ENCODE peak calls at places on chromosomes 2 and 18, in five cellular contexts. R is astrocyte of the cerebellum, L is cardiac fibroblast, T is A549, D is ovary. U is an unnamed sample.

GRCh38 chr2:98503481-98504096 is 58.9 kb downstream of the INPP4A start:
- DNase-seq in R (no peak), L (no peak), T (no peak), D (no peak), U (no peak)

GRCh38 chr18:71809711-71810110 is 734.4 kb downstream of the CBLN2 start:
- DNase-seq in R (no peak), L (no peak), T (no peak), D (no peak), U (no peak)

GRCh38 chr2:73217160-73217559 is 3.1 kb downstream of the SMYD5 start:
- DNase-seq in R (no peak), L (no peak), T (no peak), D (no peak), U (no peak)

GRCh38 chr2:119233326-119234020 is 9.8 kb downstream of the STEAP3 start:
- DNase-seq in R (no peak), L (peak; percentile 73), T (no peak), D (no peak), U (no peak)

GRCh38 chr2:9336209-9336533 is 87.2 kb downstream of the ITGB1BP1 start:
- DNase-seq in R (no peak), L (peak; percentile 40), T (no peak), D (no peak), U (no peak)

GRCh38 chr2:187055463-187055862 is 206.5 kb upstream of the ZSWIM2 start:
- DNase-seq in R (no peak), L (peak; percentile 37), T (no peak), D (no peak), U (no peak)

GRCh38 chr2:188412190-188412589 is 120.5 kb downstream of the GULP1 start:
- DNase-seq in R (no peak), L (no peak), T (no peak), D (no peak), U (no peak)

GRCh38 chr2:239943571-239943970 is 81.6 kb downstream of the NDUFA10 start:
- DNase-seq in R (no peak), L (no peak), T (no peak), D (no peak), U (no peak)

GRCh38 chr2:166899676-166900075 is 11.4 kb downstream of the XIRP2 start:
- DNase-seq in R (no peak), L (no peak), T (no peak), D (no peak), U (no peak)

GRCh38 chr18:32072321-32072720 is 19.4 kb upstream of the RNF138 start:
- DNase-seq in R (no peak), L (no peak), T (no peak), D (no peak), U (no peak)

GRCh38 chr18:62128157-62128556 is 58.7 kb downstream of the PIGN start:
- DNase-seq in R (peak; percentile 57), L (peak; percentile 54), T (no peak), D (no peak), U (no peak)

GRCh38 chr2:96353032-96353561 is 17.5 kb downstream of the NCAPH start:
- DNase-seq in R (peak; percentile 18), L (peak; percentile 73), T (no peak), D (no peak), U (no peak)

GRCh38 chr2:30683240-30683956 is 123.8 kb downstream of the CAPN13 start:
- DNase-seq in R (no peak), L (no peak), T (no peak), D (no peak), U (no peak)

GRCh38 chr18:8871484-8871883 is 166.1 kb downstream of the MTCL1 start:
- DNase-seq in R (no peak), L (no peak), T (no peak), D (no peak), U (no peak)

GRCh38 chr2:86518498-86518897 is 44.7 kb downstream of the CHMP3 start:
- DNase-seq in R (no peak), L (peak; percentile 30), T (peak; percentile 32), D (no peak), U (no peak)

GRCh38 chr2:171482877-171483276 is 39.4 kb upstream of the CYBRD1 start:
- DNase-seq in R (no peak), L (no peak), T (no peak), D (no peak), U (peak; percentile 50)

GRCh38 chr2:195842932-195843331 is 185.9 kb downstream of the SLC39A10 start:
- DNase-seq in R (no peak), L (no peak), T (no peak), D (no peak), U (no peak)

GRCh38 chr2:74461187-74462053 is 3.2 kb downstream of the WBP1 start:
- DNase-seq in R (no peak), L (peak; percentile 11), T (peak; percentile 47), D (no peak), U (no peak)

GRCh38 chr2:10022886-10023662 is 20.3 kb upstream of the KLF11 start:
- DNase-seq in R (no peak), L (no peak), T (no peak), D (no peak), U (no peak)

GRCh38 chr2:63858291-63858690 is 16.6 kb downstream of the UGP2 start:
- DNase-seq in R (no peak), L (no peak), T (no peak), D (no peak), U (no peak)

GRCh38 chr2:179020156-179020750 is 29.7 kb downstream of the CCDC141 start:
- DNase-seq in R (no peak), L (peak; percentile 19), T (peak; percentile 38), D (no peak), U (no peak)

GRCh38 chr18:47036298-47036874 is 965 bp upstream of the ELOA2 start:
- DNase-seq in R (no peak), L (peak; percentile 48), T (peak; percentile 29), D (no peak), U (no peak)

GRCh38 chr2:53594586-53594918 is 173.1 kb upstream of the CHAC2 start:
- DNase-seq in R (no peak), L (no peak), T (no peak), D (no peak), U (peak; percentile 4)

GRCh38 chr2:27667439-27667838 is 3.8 kb downstream of the SLC4A1AP start:
- DNase-seq in R (no peak), L (no peak), T (no peak), D (no peak), U (no peak)

GRCh38 chr18:63138469-63139340 is 180.9 kb downstream of the BCL2 start:
- DNase-seq in R (no peak), L (no peak), T (no peak), D (no peak), U (no peak)

GRCh38 chr2:105076121-105076520 is 38.3 kb downstream of the MRPS9 start:
- DNase-seq in R (no peak), L (no peak), T (no peak), D (no peak), U (no peak)

GRCh38 chr2:28391564-28392296 is 928 bp upstream of the FOSL2 start:
- DNase-seq in R (peak; percentile 74), L (peak; percentile 96), T (peak; percentile 96), D (peak; percentile 92), U (no peak)

GRCh38 chr2:50347355-50348044 is 684.4 kb downstream of the NRXN1 start:
- DNase-seq in R (no peak), L (no peak), T (no peak), D (no peak), U (no peak)

GRCh38 chr2:62569907-62570793 is 64.2 kb upstream of the TMEM17 start:
- DNase-seq in R (no peak), L (no peak), T (peak; percentile 99), D (peak; percentile 22), U (no peak)

GRCh38 chr2:37812414-37812813 is 112.7 kb upstream of the RMDN2 start:
- DNase-seq in R (no peak), L (peak; percentile 32), T (no peak), D (no peak), U (no peak)

GRCh38 chr2:98507940-98508689 is 63.5 kb downstream of the INPP4A start:
- DNase-seq in R (no peak), L (peak; percentile 47), T (no peak), D (no peak), U (no peak)

DNA sequence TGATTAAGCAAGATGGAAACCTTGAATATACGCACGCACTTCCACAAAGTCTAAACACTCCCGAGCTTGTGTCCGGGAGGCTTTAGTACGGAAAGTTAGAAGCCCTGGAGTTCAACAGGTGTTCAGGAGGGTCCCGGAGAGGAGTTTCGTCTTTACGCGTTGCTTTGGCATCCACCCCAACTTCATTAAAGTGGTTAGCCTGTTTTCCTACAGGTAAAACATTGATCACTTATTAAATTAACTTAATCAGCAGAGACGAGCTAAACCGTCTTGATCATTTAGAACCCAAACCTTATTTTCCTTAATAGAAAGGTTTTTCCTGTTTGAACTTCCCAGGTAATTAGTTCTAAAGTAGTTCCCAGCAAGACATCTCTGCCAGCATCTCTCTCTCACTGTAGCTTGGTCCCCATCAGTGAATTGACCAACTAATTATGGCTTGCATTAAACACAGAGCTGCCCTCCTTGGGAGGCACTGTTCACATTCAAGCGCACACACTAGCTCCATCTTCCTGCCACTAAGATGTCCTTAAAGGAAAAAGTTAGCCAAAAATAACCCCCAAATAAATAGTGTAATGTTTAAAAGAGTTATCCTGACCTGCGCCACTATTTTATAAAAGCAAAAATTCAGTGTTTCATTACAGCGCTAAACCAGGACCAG is 1.4 kb downstream of the NPAS2 start:
- DNase-seq in R (no peak), L (peak; percentile 35), T (peak; percentile 34), D (no peak), U (no peak)
- H3K4me3 ChIP-seq in R (peak overlapping the region; percentile 52), L (peak overlapping the region; percentile 72), T (peak overlapping the region; percentile 96), D (peak overlapping the region; percentile 71), U (peak overlapping the region; percentile 69)

DNA sequence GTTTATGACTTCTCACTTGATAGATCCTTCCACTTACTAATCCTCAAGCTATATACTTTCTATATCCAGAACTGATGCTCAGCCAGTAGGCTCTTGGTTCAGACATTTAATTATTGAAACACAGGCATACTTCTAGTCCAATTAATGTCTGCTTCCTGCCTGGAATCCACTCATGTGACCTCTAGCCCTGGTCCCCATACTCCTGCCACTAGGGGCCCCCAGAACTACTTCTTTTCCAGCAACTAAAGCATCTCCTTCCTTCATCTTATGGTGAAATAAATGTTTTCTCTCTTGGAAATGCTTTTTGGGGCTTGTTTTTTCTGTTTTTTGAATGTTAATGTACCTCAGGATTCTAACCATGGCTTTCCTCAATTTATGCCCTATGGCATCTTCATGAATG is 527.6 kb downstream of the SATB2 start:
- DNase-seq in R (no peak), L (no peak), T (peak; percentile 2), D (no peak), U (no peak)
- TF ChIP-seq CTCF in R (peak; percentile 16), L (no peak), T (no peak), D (no peak), U (no peak)

GRCh38 chr2:75562513-75562864 is 1.8 kb upstream of the EVA1A start:
- DNase-seq in R (no peak), L (no peak), T (no peak), D (no peak), U (no peak)

GRCh38 chr2:75561566-75562512 is 1.1 kb upstream of the EVA1A start:
- DNase-seq in R (no peak), L (peak; percentile 50), T (no peak), D (no peak), U (no peak)

GRCh38 chr2:75559633-75560021 is 1.1 kb downstream of the EVA1A start:
- DNase-seq in R (no peak), L (peak; percentile 19), T (no peak), D (no peak), U (no peak)

GRCh38 chr2:75560022-75560767 is 544 bp downstream of the EVA1A start:
- DNase-seq in R (no peak), L (peak; percentile 51), T (peak; percentile 31), D (peak; percentile 28), U (no peak)

GRCh38 chr2:75560768-75561565 is at the start of gene EVA1A:
- DNase-seq in R (peak; percentile 61), L (peak; percentile 74), T (peak; percentile 33), D (peak; percentile 44), U (no peak)
- H3K4me3 ChIP-seq in R (peak within 1 kb of the TSS; percentile 76), L (peak within 1 kb of the TSS; percentile 73), T (peak within 1 kb of the TSS; percentile 70), D (peak within 1 kb of the TSS; percentile 44), U (peak within 1 kb of the TSS; percentile 83)

GRCh38 chr18:79447703-79448367 is 52.1 kb downstream of the NFATC1 start:
- DNase-seq in R (no peak), L (no peak), T (no peak), D (no peak), U (no peak)
- TF ChIP-seq CTCF in R (no peak), L (no peak), T (no peak), D (no peak), U (no peak)

U was measured in AG04449.